ENCODE peak calls at places on chromosomes 11 and 22, in four cellular contexts. I is Ammon's horn, Q is putamen, G is GM13976. L is an unnamed sample.

GRCh38 chr22:46350646-46351045 is 15.1 kb downstream of the TRMU start:
- DNase-seq in G (no peak), Q (no peak), I (no peak), L (no peak)

GRCh38 chr22:23066200-23067022 is 3.9 kb upstream of the GNAZ start:
- DNase-seq in I (no peak), Q (no peak), G (no peak), L (no peak)

GRCh38 chr11:76810151-76810853 is 27.1 kb downstream of the TSKU start:
- DNase-seq in G (peak; percentile 55), I (no peak), Q (no peak), L (no peak)

GRCh38 chr11:5123802-5124521 is 14.2 kb downstream of the OR52A5 start:
- DNase-seq in I (peak; percentile 79), G (peak; percentile 19), Q (peak; percentile 37), L (peak; percentile 5)

GRCh38 chr22:30402036-30402759 is 5.4 kb downstream of the SEC14L2 start:
- DNase-seq in Q (no peak), G (peak; percentile 73), I (no peak), L (no peak)

GRCh38 chr11:76512851-76513653 is 68.2 kb downstream of the EMSY start:
- DNase-seq in Q (no peak), I (peak; percentile 8), G (no peak), L (no peak)

GRCh38 chr11:12441081-12441801 is 63.9 kb downstream of the PARVA start:
- DNase-seq in Q (no peak), I (no peak), G (no peak), L (no peak)

GRCh38 chr11:104547996-104548661 is 350.1 kb downstream of the CASP12 start:
- DNase-seq in Q (no peak), G (no peak), I (no peak), L (no peak)

GRCh38 chr11:131664246-131664645 is 293.8 kb downstream of the NTM start:
- DNase-seq in Q (no peak), I (no peak), G (no peak), L (no peak)

GRCh38 chr11:130719516-130719915 is 196.8 kb downstream of the SNX19 start:
- DNase-seq in G (no peak), Q (no peak), I (no peak), L (no peak)

GRCh38 chr11:57464343-57465181 is 4.2 kb downstream of the RTN4RL2 start:
- DNase-seq in G (no peak), I (peak; percentile 68), Q (no peak), L (no peak)

GRCh38 chr22:23898006-23898974 is 4.1 kb downstream of the MIF start:
- DNase-seq in I (peak; percentile 49), Q (no peak), G (no peak), L (no peak)

GRCh38 chr11:93542753-93543246 is 391 bp downstream of the SMCO4 start:
- DNase-seq in I (no peak), Q (no peak), G (peak; percentile 59), L (no peak)

GRCh38 chr11:31160504-31161422 is 208.8 kb downstream of the DCDC1 start:
- DNase-seq in G (no peak), Q (no peak), I (no peak), L (peak; percentile 0)

GRCh38 chr11:44876194-44876723 is 74.4 kb downstream of the TP53I11 start:
- DNase-seq in I (no peak), Q (no peak), G (no peak), L (no peak)

GRCh38 chr22:43481528-43482309 is 69.9 kb downstream of the MPPED1 start:
- DNase-seq in G (no peak), Q (no peak), I (peak; percentile 37), L (peak; percentile 15)

GRCh38 chr22:49108636-49109315 is 718.9 kb downstream of the BRD1 start:
- DNase-seq in I (no peak), Q (no peak), G (no peak), L (no peak)

GRCh38 chr11:18721576-18722292 is 4.3 kb downstream of the IGSF22 start:
- DNase-seq in I (peak; percentile 66), G (peak; percentile 77), Q (no peak), L (no peak)

GRCh38 chr22:46296257-46297150 is at the start of gene GTSE1:
- DNase-seq in I (peak; percentile 99), G (peak; percentile 100), Q (peak; percentile 97), L (peak; percentile 97)

GRCh38 chr11:61709572-61709971 is 29.4 kb downstream of the DAGLA start:
- DNase-seq in Q (no peak), G (no peak), I (no peak), L (no peak)

GRCh38 chr11:18063131-18063530 is 17.1 kb upstream of the TPH1 start:
- DNase-seq in G (no peak), I (no peak), Q (no peak), L (no peak)

GRCh38 chr22:27799334-27800249 is 2.0 kb downstream of the MN1 start:
- DNase-seq in I (no peak), G (no peak), Q (no peak), L (no peak)

GRCh38 chr11:72696866-72697428 is 22.7 kb upstream of the PDE2A start:
- DNase-seq in Q (no peak), I (no peak), G (no peak), L (no peak)

GRCh38 chr11:20095189-20095588 is 65.1 kb downstream of the DBX1 start:
- DNase-seq in I (no peak), G (no peak), Q (no peak), L (no peak)

GRCh38 chr11:75719639-75720239 is 2.1 kb downstream of the MOGAT2 start:
- DNase-seq in I (no peak), Q (no peak), G (no peak), L (no peak)

L was measured in CMK.